ENCODE peak calls at places on chromosomes 2 and 18, in four cellular contexts. One of them, this sample, is unnamed.

GRCh38 chr2:152411154-152411553 is 76.2 kb downstream of the FMNL2 start:
- DNase-seq in H1: no peak
- DNase-seq in H9: no peak
- DNase-seq in IMR-90: peak; percentile 31
- DNase-seq in this sample: peak; percentile 52

GRCh38 chr2:120934221-120934639 is 198.6 kb downstream of the GLI2 start:
- DNase-seq in IMR-90: peak; percentile 53
- DNase-seq in H9: no peak
- DNase-seq in H1: no peak
- DNase-seq in this sample: no peak

GRCh38 chr2:144325086-144325485 is 194.8 kb downstream of the ZEB2 start:
- DNase-seq in H1: no peak
- DNase-seq in IMR-90: no peak
- DNase-seq in H9: no peak
- DNase-seq in this sample: no peak

GRCh38 chr18:73164430-73164829 is 296.6 kb upstream of the NETO1 start:
- DNase-seq in IMR-90: no peak
- DNase-seq in H1: no peak
- DNase-seq in H9: no peak
- DNase-seq in this sample: no peak

GRCh38 chr2:171383141-171383540 is 50.6 kb downstream of the METTL8 start:
- DNase-seq in IMR-90: peak; percentile 18
- DNase-seq in H9: no peak
- DNase-seq in H1: no peak
- DNase-seq in this sample: no peak

GRCh38 chr18:22093731-22094374 is 75.5 kb upstream of the GATA6 start:
- DNase-seq in H1: no peak
- DNase-seq in H9: no peak
- DNase-seq in IMR-90: no peak
- DNase-seq in this sample: peak; percentile 92

GRCh38 chr18:37717656-37718055 is 152.1 kb upstream of the CELF4 start:
- DNase-seq in H1: no peak
- DNase-seq in IMR-90: no peak
- DNase-seq in H9: no peak
- DNase-seq in this sample: no peak

GRCh38 chr2:134153481-134153880 is 100.4 kb upstream of the MGAT5 start:
- DNase-seq in IMR-90: no peak
- DNase-seq in H1: no peak
- DNase-seq in H9: no peak
- DNase-seq in this sample: no peak

GRCh38 chr2:236221798-236222197 is 42.4 kb downstream of the ASB18 start:
- DNase-seq in H1: no peak
- DNase-seq in H9: no peak
- DNase-seq in IMR-90: no peak
- DNase-seq in this sample: no peak

GRCh38 chr18:71485578-71485977 is 1058.6 kb downstream of the CBLN2 start:
- DNase-seq in IMR-90: no peak
- DNase-seq in H1: no peak
- DNase-seq in H9: no peak
- DNase-seq in this sample: no peak

GRCh38 chr2:40302751-40303150 is 149.1 kb downstream of the SLC8A1 start:
- DNase-seq in H1: no peak
- DNase-seq in IMR-90: peak; percentile 44
- DNase-seq in H9: no peak
- DNase-seq in this sample: no peak

GRCh38 chr18:45974088-45974536 is 7.0 kb upstream of the EPG5 start:
- DNase-seq in H9: peak; percentile 46
- DNase-seq in IMR-90: peak; percentile 86
- DNase-seq in H1: no peak
- DNase-seq in this sample: peak; percentile 70

GRCh38 chr18:2976218-2976617 is 36.7 kb downstream of the LPIN2 start:
- DNase-seq in IMR-90: no peak
- DNase-seq in H1: no peak
- DNase-seq in H9: no peak
- DNase-seq in this sample: no peak

GRCh38 chr2:30711646-30712085 is 95.6 kb downstream of the CAPN13 start:
- DNase-seq in H9: peak; percentile 91
- DNase-seq in H1: peak; percentile 93
- DNase-seq in IMR-90: peak; percentile 90
- DNase-seq in this sample: peak; percentile 96

GRCh38 chr2:19846030-19846429 is 55.8 kb downstream of the TTC32 start:
- DNase-seq in H9: no peak
- DNase-seq in H1: peak; percentile 20
- DNase-seq in IMR-90: no peak
- DNase-seq in this sample: no peak

GRCh38 chr2:33068261-33068660 is 121.5 kb downstream of the LTBP1 start:
- DNase-seq in H1: no peak
- DNase-seq in H9: no peak
- DNase-seq in IMR-90: peak; percentile 90
- DNase-seq in this sample: no peak

GRCh38 chr2:8907764-8908163 is 70.4 kb upstream of the KIDINS220 start:
- DNase-seq in IMR-90: no peak
- DNase-seq in H9: no peak
- DNase-seq in H1: no peak
- DNase-seq in this sample: no peak

GRCh38 chr2:19710230-19710629 is 191.6 kb downstream of the TTC32 start:
- DNase-seq in H9: no peak
- DNase-seq in H1: no peak
- DNase-seq in IMR-90: no peak
- DNase-seq in this sample: no peak

GRCh38 chr2:9377461-9378097 is 45.7 kb downstream of the ITGB1BP1 start:
- DNase-seq in H1: no peak
- DNase-seq in H9: no peak
- DNase-seq in IMR-90: no peak
- DNase-seq in this sample: no peak

GRCh38 chr18:22448238-22448637 is 30.5 kb upstream of the CTAGE1 start:
- DNase-seq in H9: no peak
- DNase-seq in IMR-90: no peak
- DNase-seq in H1: no peak
- DNase-seq in this sample: no peak

GRCh38 chr18:3148930-3149535 is 70.7 kb downstream of the MYOM1 start:
- DNase-seq in H1: no peak
- DNase-seq in IMR-90: peak; percentile 5
- DNase-seq in H9: no peak
- DNase-seq in this sample: no peak

GRCh38 chr2:85501244-85501643 is 37.7 kb upstream of the MAT2A start:
- DNase-seq in H9: peak; percentile 51
- DNase-seq in H1: no peak
- DNase-seq in IMR-90: no peak
- DNase-seq in this sample: peak; percentile 53

GRCh38 chr18:58337285-58337684 is 291.6 kb downstream of the ALPK2 start:
- DNase-seq in IMR-90: no peak
- DNase-seq in H1: no peak
- DNase-seq in H9: no peak
- DNase-seq in this sample: no peak

GRCh38 chr2:187527262-187527661 is 27.0 kb downstream of the TFPI start:
- DNase-seq in H9: no peak
- DNase-seq in H1: no peak
- DNase-seq in IMR-90: peak; percentile 83
- DNase-seq in this sample: peak; percentile 59

GRCh38 chr2:219517954-219518778 is 3.9 kb downstream of the ASIC4 start:
- DNase-seq in IMR-90: no peak
- DNase-seq in H9: no peak
- DNase-seq in H1: no peak
- DNase-seq in this sample: no peak

GRCh38 chr2:54724560-54725342 is 1.3 kb downstream of the EML6 start:
- DNase-seq in IMR-90: no peak
- DNase-seq in H9: peak; percentile 42
- DNase-seq in H1: peak; percentile 67
- DNase-seq in this sample: peak; percentile 32

GRCh38 chr2:55718165-55719008 is 24.7 kb upstream of the PNPT1 start:
- DNase-seq in H9: peak; percentile 42
- DNase-seq in H1: peak; percentile 61
- DNase-seq in IMR-90: peak; percentile 71
- DNase-seq in this sample: peak; percentile 68

GRCh38 chr2:27737676-27738348 is 33.7 kb upstream of the MRPL33 start:
- DNase-seq in IMR-90: peak; percentile 84
- DNase-seq in H9: no peak
- DNase-seq in H1: no peak
- DNase-seq in this sample: no peak

GRCh38 chr2:10236571-10237391 is 65.9 kb upstream of the HPCAL1 start:
- DNase-seq in H9: no peak
- DNase-seq in H1: no peak
- DNase-seq in IMR-90: no peak
- DNase-seq in this sample: no peak

GRCh38 chr2:68936462-68936861 is 16.2 kb downstream of the GKN2 start:
- DNase-seq in H9: no peak
- DNase-seq in IMR-90: peak; percentile 82
- DNase-seq in H1: no peak
- DNase-seq in this sample: no peak

GRCh38 chr2:230953843-230954242 is 28.8 kb upstream of the GPR55 start:
- DNase-seq in H1: no peak
- DNase-seq in IMR-90: no peak
- DNase-seq in H9: no peak
- DNase-seq in this sample: no peak

GRCh38 chr18:28175047-28175929 is 1.6 kb downstream of the CDH2 start:
- DNase-seq in H1: no peak
- DNase-seq in IMR-90: peak; percentile 42
- DNase-seq in H9: peak; percentile 48
- DNase-seq in this sample: peak; percentile 69

GRCh38 chr2:42129487-42129852 is 39.7 kb upstream of the EML4 start:
- DNase-seq in IMR-90: no peak
- DNase-seq in H1: no peak
- DNase-seq in H9: no peak
- DNase-seq in this sample: no peak

GRCh38 chr2:47198985-47199451 is 43.9 kb upstream of the STPG4 start:
- DNase-seq in IMR-90: peak; percentile 100
- DNase-seq in H1: peak; percentile 36
- DNase-seq in H9: no peak
- DNase-seq in this sample: peak; percentile 47

GRCh38 chr18:72866901-72867701 is 686 bp downstream of the NETO1 start:
- DNase-seq in H9: peak; percentile 48
- DNase-seq in H1: peak; percentile 73
- DNase-seq in IMR-90: no peak
- DNase-seq in this sample: peak; percentile 59

GRCh38 chr2:73983322-73984202 is 1.1 kb upstream of the TET3 start:
- DNase-seq in IMR-90: no peak
- DNase-seq in H9: peak; percentile 75
- DNase-seq in H1: peak; percentile 73
- DNase-seq in this sample: peak; percentile 76

DNA sequence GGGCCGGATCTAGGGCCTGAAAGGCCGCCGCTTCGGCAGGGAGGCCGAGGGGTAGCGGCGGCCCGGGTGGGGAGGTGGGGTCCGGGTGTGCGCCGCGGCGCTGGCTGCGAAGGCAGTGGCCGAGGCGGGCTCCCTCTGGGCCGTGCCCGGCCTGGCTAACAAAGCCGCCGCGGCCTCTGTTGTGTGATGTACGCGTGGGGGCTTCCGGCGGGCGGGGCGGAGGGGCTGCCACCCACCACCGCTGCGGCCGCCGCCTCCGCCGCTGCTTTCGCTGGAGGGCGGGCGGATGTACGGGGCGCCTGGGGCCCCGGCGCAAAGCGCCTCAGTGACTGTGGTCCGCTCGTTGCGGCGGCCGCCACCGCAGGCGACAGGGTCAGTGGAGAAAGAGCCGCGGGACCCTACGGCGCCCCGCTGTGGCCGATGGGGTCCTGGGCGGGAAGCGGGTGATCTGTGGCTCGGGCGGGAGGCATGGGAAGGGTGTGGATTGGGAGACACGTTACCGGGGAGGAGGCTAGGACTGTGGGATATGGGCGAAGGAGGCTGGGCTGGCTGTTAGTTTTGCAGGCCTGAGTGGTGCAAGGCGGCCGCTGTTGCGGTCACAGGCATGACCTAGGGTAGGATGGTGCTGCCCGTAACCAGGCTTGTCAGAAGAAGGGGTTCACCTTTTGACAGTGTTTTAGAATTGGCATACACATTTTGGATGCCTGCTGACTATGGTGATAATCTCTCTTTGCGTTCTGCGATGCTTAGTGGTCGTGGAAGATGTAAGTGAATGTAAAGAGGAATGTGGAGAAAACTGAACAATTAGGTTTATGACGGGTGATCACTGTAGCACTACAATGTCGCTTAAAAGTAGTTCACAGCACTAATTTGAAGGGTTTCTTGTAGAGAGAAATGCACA is 662 bp downstream of the BZW1 start:
- DNase-seq in IMR-90: peak; percentile 49
- DNase-seq in H9: peak; percentile 53
- DNase-seq in H1: peak; percentile 71
- DNase-seq in this sample: peak; percentile 70
- H2BK5ac ChIP-seq in IMR-90: peak overlapping the region; percentile 61
- H2BK5ac ChIP-seq in H9: no peak overlapping the region
- H2BK5ac ChIP-seq in H1: peak overlapping the region; percentile 37
- H2BK5ac ChIP-seq in this sample: peak overlapping the region; percentile 77

GRCh38 chr2:200345917-200346316 is 39.4 kb downstream of the SPATS2L start:
- DNase-seq in H9: no peak
- DNase-seq in H1: no peak
- DNase-seq in IMR-90: no peak
- DNase-seq in this sample: no peak
- H3K18ac ChIP-seq in H9: no peak overlapping the region
- H3K18ac ChIP-seq in H1: no peak overlapping the region
- H3K18ac ChIP-seq in IMR-90: peak overlapping the region; percentile 39
- H3K18ac ChIP-seq in this sample: no peak overlapping the region

GRCh38 chr2:149380205-149380604 is 49.8 kb downstream of the LYPD6 start:
- DNase-seq in IMR-90: no peak
- DNase-seq in H9: no peak
- DNase-seq in H1: no peak
- DNase-seq in this sample: no peak

GRCh38 chr2:149387411-149387810 is 57.0 kb downstream of the LYPD6 start:
- DNase-seq in H9: no peak
- DNase-seq in H1: no peak
- DNase-seq in IMR-90: no peak
- DNase-seq in this sample: peak; percentile 81

GRCh38 chr2:149388120-149388816 is 57.9 kb downstream of the LYPD6 start:
- DNase-seq in H9: peak; percentile 35
- DNase-seq in IMR-90: no peak
- DNase-seq in H1: no peak
- DNase-seq in this sample: peak; percentile 78

GRCh38 chr2:149383340-149383739 is 53.0 kb downstream of the LYPD6 start:
- DNase-seq in H9: no peak
- DNase-seq in H1: no peak
- DNase-seq in IMR-90: peak; percentile 75
- DNase-seq in this sample: no peak
- H4K5ac ChIP-seq in H9: no peak overlapping the region
- H4K5ac ChIP-seq in H1: no peak overlapping the region
- H4K5ac ChIP-seq in IMR-90: no peak overlapping the region
- H4K5ac ChIP-seq in this sample: no peak overlapping the region

DNA sequence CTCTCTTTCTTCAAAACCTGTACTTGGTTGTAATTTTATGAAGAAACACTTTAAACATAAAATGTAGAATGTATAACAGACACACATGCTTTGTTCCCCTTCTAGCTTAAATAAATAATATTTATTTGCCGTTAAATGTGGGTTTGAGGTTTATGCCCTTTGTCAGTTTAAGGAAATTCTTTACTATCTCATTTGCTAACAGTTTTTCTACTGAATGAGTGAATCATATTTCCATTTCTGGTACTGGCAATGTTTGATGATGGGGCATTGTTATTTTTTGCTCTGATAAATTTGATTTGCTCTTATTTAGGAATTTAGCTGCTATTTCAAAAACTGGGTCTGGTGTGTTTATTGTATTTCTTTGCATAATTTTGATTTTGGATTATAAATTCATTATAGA is 555.6 kb downstream of the CCDC85A start:
- DNase-seq in H1: no peak
- DNase-seq in H9: no peak
- DNase-seq in IMR-90: no peak
- DNase-seq in this sample: no peak
- H2BK5ac ChIP-seq in H1: no peak overlapping the region
- H2BK5ac ChIP-seq in H9: no peak overlapping the region
- H2BK5ac ChIP-seq in IMR-90: no peak overlapping the region
- H2BK5ac ChIP-seq in this sample: no peak overlapping the region

GRCh38 chr2:220593526-220593925 is 966.1 kb downstream of the SLC4A3 start:
- DNase-seq in H9: no peak
- DNase-seq in IMR-90: peak; percentile 65
- DNase-seq in H1: no peak
- DNase-seq in this sample: no peak
- H3K18ac ChIP-seq in H9: no peak overlapping the region
- H3K18ac ChIP-seq in IMR-90: no peak overlapping the region
- H3K18ac ChIP-seq in H1: no peak overlapping the region
- H3K18ac ChIP-seq in this sample: no peak overlapping the region

This sample was measured in mesendoderm.